ENCODE peak calls at places on chromosomes 6 and 20, in eight cellular contexts. X is stimulated activated CD4-positive, alpha-beta T cell treated with anti-CD3 and anti-CD28 coated beads, Interleukin-15, amount 100 ng/mL, for 24 hours; I is lung microvascular endothelial cell; N is AG08396; C is Daoy; A is left cardiac atrium; Y is COR-L47; M is psoas muscle. T is an unnamed sample.

GRCh38 chr6:34425132-34425497 is 754 bp downstream of the RPS10 start:
- DNase-seq in M (no peak), I (peak), N (no peak), C (no peak), A (no peak), X (peak), Y (no peak), T (no peak)

GRCh38 chr6:37207903-37208456 is 38.0 kb downstream of the PIM1 start:
- DNase-seq in X (peak), M (peak), A (peak), Y (peak), N (peak), C (peak), I (peak), T (peak)

GRCh38 chr6:104771258-104771832 is 88.4 kb downstream of the HACE1 start:
- DNase-seq in M (no peak), X (no peak), I (peak), A (no peak), N (peak), C (no peak), Y (no peak), T (no peak)

GRCh38 chr20:31718952-31719643 is 3.6 kb downstream of the BCL2L1 start:
- DNase-seq in A (no peak), N (no peak), X (peak), Y (peak), C (no peak), M (no peak), I (no peak), T (peak)

GRCh38 chr6:36414481-36414880 is 27.0 kb upstream of the ETV7 start:
- DNase-seq in I (no peak), N (no peak), X (no peak), Y (no peak), C (no peak), A (no peak), M (no peak), T (no peak)

GRCh38 chr6:97053643-97054411 is 129.3 kb downstream of the KLHL32 start:
- DNase-seq in A (no peak), N (no peak), M (no peak), I (peak), C (no peak), X (no peak), Y (no peak), T (no peak)

GRCh38 chr20:10381477-10381876 is 52.5 kb downstream of the MKKS start:
- DNase-seq in N (no peak), C (peak), Y (no peak), X (no peak), A (no peak), I (peak), M (no peak), T (no peak)

GRCh38 chr6:69064226-69064625 is 429.1 kb downstream of the ADGRB3 start:
- DNase-seq in N (no peak), Y (no peak), M (no peak), X (no peak), C (no peak), I (no peak), A (no peak), T (no peak)

GRCh38 chr6:106527979-106528378 is 101.3 kb downstream of the RTN4IP1 start:
- DNase-seq in A (no peak), M (no peak), I (no peak), Y (no peak), N (peak), X (no peak), C (peak), T (no peak)

GRCh38 chr6:30158475-30159025 is 2.5 kb downstream of the TRIM10 start:
- DNase-seq in A (no peak), Y (no peak), C (no peak), X (peak), M (no peak), I (no peak), N (no peak), T (no peak)

GRCh38 chr6:40874495-40874894 is 164.5 kb downstream of the UNC5CL start:
- DNase-seq in C (no peak), M (no peak), I (no peak), X (no peak), Y (no peak), A (no peak), N (no peak), T (no peak)

GRCh38 chr20:46709459-46710148 is at the start of gene SLC2A10:
- DNase-seq in Y (no peak), I (peak), C (peak), A (peak), N (peak), X (peak), M (peak), T (peak)

GRCh38 chr6:121395736-121396135 is 39.7 kb upstream of the GJA1 start:
- DNase-seq in I (no peak), C (no peak), Y (no peak), X (no peak), M (no peak), A (no peak), N (no peak), T (no peak)

GRCh38 chr6:33144373-33144772 is 47.9 kb downstream of the COL11A2 start:
- DNase-seq in I (no peak), C (peak), X (no peak), A (no peak), Y (no peak), M (no peak), N (no peak), T (no peak)

GRCh38 chr20:21528870-21529269 is 15.0 kb upstream of the NKX2-2 start:
- DNase-seq in Y (no peak), A (no peak), C (no peak), M (no peak), N (no peak), X (no peak), I (no peak), T (no peak)

GRCh38 chr6:27866370-27867050 is 45.7 kb downstream of the OR2B2 start:
- DNase-seq in Y (peak), C (peak), I (peak), M (no peak), A (no peak), N (peak), X (peak), T (no peak)

GRCh38 chr6:145809785-145810184 is 4.8 kb downstream of the FBXO30 start:
- DNase-seq in I (no peak), Y (no peak), X (no peak), M (no peak), N (peak), C (no peak), A (no peak), T (no peak)

GRCh38 chr20:46401478-46401860 is 4.9 kb downstream of the ELMO2 start:
- DNase-seq in X (no peak), C (no peak), I (no peak), Y (no peak), N (no peak), A (no peak), M (no peak), T (no peak)

GRCh38 chr20:37378785-37379598 is 33.1 kb downstream of the SRC start:
- DNase-seq in C (peak), Y (no peak), N (no peak), X (no peak), A (no peak), M (no peak), I (peak), T (peak)

GRCh38 chr6:6518627-6519026 is 69.9 kb upstream of the LY86 start:
- DNase-seq in X (no peak), N (no peak), M (no peak), I (no peak), A (no peak), C (no peak), Y (no peak), T (no peak)

GRCh38 chr20:13213335-13213734 is 7.7 kb upstream of the ISM1 start:
- DNase-seq in X (no peak), C (no peak), N (no peak), M (no peak), A (no peak), I (no peak), Y (no peak), T (no peak)

GRCh38 chr6:113495521-113495920 is 361.6 kb upstream of the MARCKS start:
- DNase-seq in M (no peak), N (peak), A (no peak), Y (no peak), X (no peak), C (peak), I (peak), T (no peak)

T was measured in tibial artery.